ENCODE peak calls at places on chromosomes 12 and 14, in six cellular contexts. T is fibroblast of pulmonary artery; N is CD8-positive, alpha-beta T cell; Z is suprapubic skin; Y is breast epithelium; M is NB4. V is an unnamed sample.
A peak's percentile ranks its signal among the peaks of the same experiment; 100 is the strongest.

GRCh38 chr12:109477963-109478315 is 505 bp downstream of the UBE3B start:
- DNase-seq in T (no peak), N (no peak), Z (no peak), Y (no peak), M (no peak), V (no peak)

GRCh38 chr14:64515053-64515452 is 10.5 kb downstream of the ZBTB1 start:
- DNase-seq in T (no peak), N (no peak), Z (no peak), Y (no peak), M (no peak), V (peak; percentile 34)

GRCh38 chr12:14920475-14921126 is 17.7 kb downstream of the ERP27 start:
- DNase-seq in T (no peak), N (no peak), Z (no peak), Y (no peak), M (peak; percentile 10), V (no peak)

GRCh38 chr14:23646648-23647549 is 10.7 kb downstream of the DHRS2 start:
- DNase-seq in T (no peak), N (no peak), Z (no peak), Y (no peak), M (peak; percentile 24), V (no peak)

GRCh38 chr14:50943261-50943942 is 881 bp downstream of the PYGL start:
- DNase-seq in T (peak; percentile 72), N (no peak), Z (peak; percentile 82), Y (no peak), M (peak; percentile 52), V (peak; percentile 56)

GRCh38 chr14:71803539-71804260 is 128.5 kb upstream of the RGS6 start:
- DNase-seq in T (peak; percentile 51), N (no peak), Z (no peak), Y (no peak), M (no peak), V (peak; percentile 51)

GRCh38 chr14:92960706-92961566 is 38.0 kb downstream of the CHGA start:
- DNase-seq in T (peak; percentile 40), N (no peak), Z (no peak), Y (no peak), M (no peak), V (no peak)

GRCh38 chr12:49776858-49777257 is 35.5 kb downstream of the TMBIM6 start:
- DNase-seq in T (no peak), N (no peak), Z (peak; percentile 41), Y (no peak), M (peak; percentile 65), V (no peak)

GRCh38 chr12:9787340-9787737 is 26.6 kb upstream of the CD69 start:
- DNase-seq in T (peak; percentile 26), N (no peak), Z (no peak), Y (no peak), M (no peak), V (peak; percentile 46)

GRCh38 chr14:45199246-45199645 is 53.8 kb downstream of the MIS18BP1 start:
- DNase-seq in T (peak; percentile 51), N (no peak), Z (no peak), Y (no peak), M (no peak), V (peak; percentile 11)

GRCh38 chr14:99273025-99273723 is 1.2 kb upstream of the BCL11B start:
- DNase-seq in T (no peak), N (peak; percentile 67), Z (peak; percentile 82), Y (no peak), M (peak; percentile 53), V (no peak)

GRCh38 chr12:124543052-124543590 is 24.3 kb downstream of the NCOR2 start:
- DNase-seq in T (peak; percentile 48), N (no peak), Z (peak; percentile 83), Y (no peak), M (no peak), V (peak; percentile 62)

GRCh38 chr12:130826151-130826801 is 12.8 kb downstream of the STX2 start:
- DNase-seq in T (peak; percentile 59), N (peak; percentile 79), Z (no peak), Y (no peak), M (peak; percentile 80), V (peak; percentile 70)

GRCh38 chr12:38154096-38155019 is 162.2 kb upstream of the ALG10B start:
- DNase-seq in T (no peak), N (no peak), Z (no peak), Y (no peak), M (no peak), V (no peak)

GRCh38 chr14:30354439-30354838 is 204.5 kb upstream of the G2E3 start:
- DNase-seq in T (no peak), N (no peak), Z (no peak), Y (no peak), M (no peak), V (no peak)

GRCh38 chr12:131282292-131283080 is 328.8 kb downstream of the ADGRD1 start:
- DNase-seq in T (no peak), N (no peak), Z (peak; percentile 37), Y (no peak), M (no peak), V (no peak)

GRCh38 chr12:87801860-87802720 is 227.1 kb downstream of the C12orf50 start:
- DNase-seq in T (peak; percentile 52), N (no peak), Z (no peak), Y (no peak), M (no peak), V (no peak)

GRCh38 chr12:82470906-82471512 is 112.7 kb downstream of the METTL25 start:
- DNase-seq in T (no peak), N (no peak), Z (no peak), Y (no peak), M (no peak), V (no peak)

GRCh38 chr14:69535230-69535848 is 39.3 kb downstream of the CCDC177 start:
- DNase-seq in T (peak; percentile 70), N (no peak), Z (no peak), Y (no peak), M (no peak), V (peak; percentile 47)

GRCh38 chr12:89208661-89209096 is 143.6 kb downstream of the DUSP6 start:
- DNase-seq in T (peak; percentile 47), N (no peak), Z (no peak), Y (no peak), M (peak; percentile 77), V (peak; percentile 76)

GRCh38 chr12:127819066-127819465 is 447.9 kb upstream of the TMEM132C start:
- DNase-seq in T (no peak), N (no peak), Z (no peak), Y (no peak), M (peak; percentile 36), V (peak; percentile 65)

GRCh38 chr12:105775351-105775750 is 363.4 kb downstream of the NUAK1 start:
- DNase-seq in T (peak; percentile 72), N (no peak), Z (no peak), Y (no peak), M (no peak), V (peak; percentile 60)

GRCh38 chr12:95700316-95700785 is 90.2 kb downstream of the NTN4 start:
- DNase-seq in T (peak; percentile 47), N (no peak), Z (no peak), Y (no peak), M (peak; percentile 47), V (peak; percentile 26)

GRCh38 chr12:50655374-50655921 is 108.5 kb upstream of the ATF1 start:
- DNase-seq in T (no peak), N (no peak), Z (no peak), Y (no peak), M (no peak), V (peak; percentile 41)

GRCh38 chr14:50060871-50061663 is 55.3 kb downstream of the VCPKMT start:
- DNase-seq in T (peak; percentile 95), N (peak; percentile 56), Z (peak; percentile 79), Y (no peak), M (peak; percentile 93), V (peak; percentile 97)

DNA sequence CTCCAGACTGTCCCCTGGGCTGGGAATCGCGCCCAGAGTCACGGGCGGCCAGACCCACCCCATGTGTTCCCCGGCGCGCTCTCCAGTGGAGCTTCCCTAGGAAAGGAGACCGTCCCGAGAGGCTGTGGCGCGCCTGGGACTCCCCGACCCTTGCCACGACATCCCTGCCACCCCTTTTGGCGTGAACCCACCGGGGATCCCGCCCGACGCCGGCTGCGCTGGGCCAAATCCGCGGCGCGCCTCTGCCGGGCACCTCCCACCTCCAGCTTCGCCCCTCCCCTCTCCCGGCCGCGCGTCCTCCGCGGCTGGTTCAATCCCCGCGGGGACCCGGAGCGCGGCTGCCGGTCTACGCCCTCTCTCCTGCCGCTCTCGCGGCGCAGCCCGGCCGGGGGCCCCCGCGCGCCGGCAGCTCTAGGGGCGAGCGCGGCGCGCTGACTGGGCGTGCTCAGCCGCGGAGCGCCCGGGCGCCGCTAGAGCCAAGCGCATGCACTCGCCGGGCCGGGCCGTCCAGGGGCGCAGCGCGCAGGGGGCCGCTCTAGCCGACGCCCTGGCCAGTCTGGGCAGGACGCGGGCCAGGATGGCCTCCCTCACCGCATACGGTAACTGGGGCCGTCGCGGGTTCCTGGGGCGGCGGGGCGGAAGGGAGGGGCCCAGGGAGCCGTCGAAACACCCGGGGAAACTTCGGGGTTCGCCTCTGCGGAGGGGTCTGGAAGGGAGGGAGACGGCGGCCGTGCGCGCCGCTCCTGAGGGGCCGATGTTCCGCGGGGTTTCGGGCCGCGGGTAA is 77.4 kb upstream of the ANO4 start:
- DNase-seq in T (peak; percentile 23), N (no peak), Z (no peak), Y (no peak), M (no peak), V (peak; percentile 25)
- H3K4me3 ChIP-seq in T (peak overlapping the region; percentile 59), N (no peak overlapping the region), Z (peak overlapping the region; percentile 50), Y (peak overlapping the region; percentile 46), M (no peak overlapping the region), V (peak overlapping the region; percentile 62)

DNA sequence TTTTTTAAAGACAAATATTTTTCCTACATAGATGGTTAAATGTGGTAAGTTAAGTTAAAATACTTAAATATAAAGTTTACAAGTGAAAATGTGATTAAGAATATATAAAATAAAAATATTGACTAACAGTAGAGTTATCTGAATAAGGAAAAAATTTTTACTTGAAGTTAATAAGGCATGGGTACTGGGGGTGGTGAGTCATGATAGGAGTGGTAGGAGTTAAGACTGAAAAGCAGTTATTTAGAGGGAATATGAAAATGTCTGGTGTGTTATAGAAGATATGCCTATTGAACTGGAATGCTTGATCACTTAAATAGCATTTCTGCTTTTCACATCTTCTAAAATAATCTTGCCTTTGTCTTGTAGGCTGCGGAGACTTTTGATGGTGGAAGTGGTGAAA is 68.7 kb downstream of the CCDC91 start:
- DNase-seq in T (peak; percentile 16), N (no peak), Z (no peak), Y (no peak), M (no peak), V (no peak)
- TF ChIP-seq CTCF in T (no peak), N (no peak), Z (no peak), Y (no peak), M (no peak), V (no peak)

GRCh38 chr12:22615963-22616501 is 8.9 kb upstream of the ETNK1 start:
- DNase-seq in T (no peak), N (no peak), Z (no peak), Y (no peak), M (no peak), V (no peak)
- H3K4me3 ChIP-seq in T (no peak overlapping the region), N (no peak overlapping the region), Z (no peak overlapping the region), Y (no peak overlapping the region), M (no peak overlapping the region), V (no peak overlapping the region)

GRCh38 chr12:54631551-54631950 is 3.1 kb downstream of the LACRT start:
- DNase-seq in T (no peak), N (no peak), Z (no peak), Y (no peak), M (no peak), V (no peak)

GRCh38 chr12:54629925-54630324 is 4.8 kb downstream of the LACRT start:
- DNase-seq in T (no peak), N (no peak), Z (no peak), Y (no peak), M (no peak), V (no peak)

GRCh38 chr12:54628186-54628846 is 6.4 kb downstream of the LACRT start:
- DNase-seq in T (no peak), N (no peak), Z (no peak), Y (no peak), M (no peak), V (no peak)

GRCh38 chr12:54634795-54635194 is at the start of gene LACRT:
- DNase-seq in T (no peak), N (no peak), Z (no peak), Y (no peak), M (no peak), V (no peak)

GRCh38 chr12:54631988-54632728 is 2.5 kb downstream of the LACRT start:
- DNase-seq in T (no peak), N (no peak), Z (no peak), Y (no peak), M (no peak), V (no peak)
- TF ChIP-seq CTCF in T (no peak), N (no peak), Z (no peak), Y (no peak), M (peak; percentile 41), V (no peak)